ENCODE peak calls at places on chromosomes 1 and 21, in four cellular contexts. H is choroid plexus epithelial cell; P is activated CD4-positive, alpha-beta T cell treated with anti-CD3 and anti-CD28 coated beads, Interleukin-2, amount 10 ng/mL, durations not matched to agents 7 days and 5 days; R is midbrain. S is an unnamed sample.

GRCh38 chr1:152227310-152227928 is 3.4 kb upstream of the HRNR start:
- DNase-seq in H (peak), P (no peak), R (peak), S (no peak)

GRCh38 chr1:222037720-222038119 is 295.8 kb upstream of the DUSP10 start:
- DNase-seq in H (no peak), P (no peak), R (no peak), S (no peak)

GRCh38 chr1:160284220-160284781 is 632 bp downstream of the PEX19 start:
- DNase-seq in H (peak), P (peak), R (peak), S (peak)

GRCh38 chr1:197868751-197869501 is 33.5 kb upstream of the C1orf53 start:
- DNase-seq in H (peak), P (peak), R (peak), S (peak)

GRCh38 chr1:46481961-46482360 is 7.7 kb upstream of the DMBX1 start:
- DNase-seq in H (no peak), P (no peak), R (no peak), S (no peak)

GRCh38 chr1:71857862-71858261 is 424.5 kb downstream of the NEGR1 start:
- DNase-seq in H (no peak), P (no peak), R (peak), S (no peak)

GRCh38 chr1:40153073-40153770 is 8.0 kb upstream of the RLF start:
- DNase-seq in H (peak), P (peak), R (peak), S (peak)

GRCh38 chr1:94544706-94545490 is 3.3 kb upstream of the F3 start:
- DNase-seq in H (peak), P (no peak), R (no peak), S (no peak)

GRCh38 chr1:58858344-58858673 is 74.5 kb upstream of the JUN start:
- DNase-seq in H (peak), P (peak), R (no peak), S (no peak)

GRCh38 chr1:233901495-233901894 is 3.0 kb upstream of the SLC35F3 start:
- DNase-seq in H (no peak), P (no peak), R (no peak), S (no peak)

GRCh38 chr1:9070421-9071015 is 1.1 kb upstream of the SLC2A5 start:
- DNase-seq in H (no peak), P (no peak), R (no peak), S (no peak)

GRCh38 chr1:162485236-162485635 is 12.4 kb upstream of the UHMK1 start:
- DNase-seq in H (peak), P (no peak), R (no peak), S (no peak)

GRCh38 chr1:219312967-219313366 is 139.3 kb downstream of the LYPLAL1 start:
- DNase-seq in H (peak), P (no peak), R (no peak), S (no peak)

GRCh38 chr1:208207388-208208131 is 36.6 kb downstream of the PLXNA2 start:
- DNase-seq in H (peak), P (no peak), R (no peak), S (no peak)

GRCh38 chr1:10621906-10622305 is 147.2 kb downstream of the PEX14 start:
- DNase-seq in H (no peak), P (no peak), R (no peak), S (no peak)

GRCh38 chr1:218369688-218370511 is 24.8 kb downstream of the TGFB2 start:
- DNase-seq in H (peak), P (no peak), R (no peak), S (no peak)

GRCh38 chr1:115228191-115228590 is 109.9 kb downstream of the NGF start:
- DNase-seq in H (no peak), P (no peak), R (no peak), S (no peak)

GRCh38 chr1:41673806-41674205 is 189.3 kb upstream of the EDN2 start:
- DNase-seq in H (no peak), P (peak), R (no peak), S (no peak)

GRCh38 chr1:241413974-241414373 is 57.0 kb upstream of the RGS7 start:
- DNase-seq in H (no peak), P (no peak), R (no peak), S (no peak)

GRCh38 chr1:231093158-231093922 is 53.3 kb upstream of the FAM89A start:
- DNase-seq in H (peak), P (no peak), R (peak), S (no peak)

GRCh38 chr1:34415140-34415539 is 238.4 kb downstream of the C1orf94 start:
- DNase-seq in H (no peak), P (no peak), R (no peak), S (no peak)

GRCh38 chr21:42657676-42658319 is 4.4 kb downstream of the PDE9A start:
- DNase-seq in H (no peak), P (no peak), R (no peak), S (no peak)

GRCh38 chr1:84442256-84442655 is 36.8 kb upstream of the RPF1 start:
- DNase-seq in H (peak), P (peak), R (peak), S (peak)

GRCh38 chr1:13725714-13726175 is 25.8 kb downstream of the PRDM2 start:
- DNase-seq in H (peak), P (peak), R (no peak), S (peak)

S was measured in AML-193.